ENCODE peak calls at places on chromosomes 3 and 15, in seven cellular contexts. I is foreskin fibroblast, X is stomach, J is AG09309, N is right lobe of liver, Q is nephron progenitor cell, H is AG04450. M is an unnamed sample.

GRCh38 chr3:173938159-173938558 is 540.6 kb downstream of the NLGN1 start:
- DNase-seq in X (no peak), J (peak), I (peak), N (no peak), H (no peak), Q (no peak), M (no peak)

GRCh38 chr15:57596978-57597377 is 5.3 kb downstream of the MYZAP start:
- DNase-seq in H (no peak), Q (no peak), J (no peak), X (no peak), N (no peak), I (no peak), M (no peak)

GRCh38 chr3:194103475-194103874 is 32.5 kb upstream of the HES1 start:
- DNase-seq in H (no peak), Q (no peak), N (no peak), X (no peak), J (no peak), I (no peak), M (no peak)

GRCh38 chr3:77816470-77816869 is 776.6 kb downstream of the ROBO2 start:
- DNase-seq in J (peak), Q (no peak), X (no peak), I (no peak), N (no peak), H (no peak), M (no peak)

GRCh38 chr15:98754283-98755022 is 106.1 kb downstream of the IGF1R start:
- DNase-seq in I (no peak), N (no peak), J (no peak), H (no peak), Q (no peak), X (no peak), M (no peak)

GRCh38 chr3:172315401-172316091 is 132.7 kb downstream of the GHSR start:
- DNase-seq in N (no peak), I (peak), H (peak), X (no peak), J (no peak), Q (no peak), M (no peak)

GRCh38 chr3:38454884-38455638 is 1.4 kb downstream of the ACVR2B start:
- DNase-seq in J (no peak), H (no peak), Q (peak), N (peak), I (peak), X (peak), M (peak)

GRCh38 chr15:38049876-38050275 is 115.4 kb downstream of the TMCO5A start:
- DNase-seq in N (no peak), I (no peak), J (no peak), X (no peak), Q (no peak), H (no peak), M (no peak)

GRCh38 chr15:93040288-93041158 is 48.5 kb downstream of the RGMA start:
- DNase-seq in I (no peak), J (no peak), H (no peak), N (no peak), Q (no peak), X (no peak), M (peak)

GRCh38 chr3:131794766-131795381 is 239.9 kb downstream of the CPNE4 start:
- DNase-seq in J (peak), H (peak), I (peak), X (no peak), Q (peak), N (no peak), M (no peak)

GRCh38 chr3:128556949-128557348 is 63.9 kb upstream of the GATA2 start:
- DNase-seq in X (no peak), J (no peak), I (no peak), N (no peak), H (no peak), Q (no peak), M (no peak)

GRCh38 chr15:78046796-78047341 is 30.6 kb downstream of the TBC1D2B start:
- DNase-seq in X (peak), Q (no peak), J (no peak), H (no peak), N (peak), I (no peak), M (no peak)

GRCh38 chr15:99085413-99086326 is 19.2 kb upstream of the SYNM start:
- DNase-seq in J (peak), Q (no peak), I (peak), N (no peak), X (no peak), H (peak), M (no peak)

GRCh38 chr3:42557849-42558248 is 23.9 kb downstream of the SEC22C start:
- DNase-seq in I (no peak), Q (no peak), J (no peak), X (no peak), N (no peak), H (no peak), M (no peak)

GRCh38 chr3:190322604-190323240 is 476 bp upstream of the CLDN1 start:
- DNase-seq in J (no peak), I (no peak), X (no peak), N (peak), H (no peak), Q (no peak), M (no peak)

GRCh38 chr15:91555307-91555706 is 298.2 kb upstream of the SLCO3A1 start:
- DNase-seq in N (no peak), Q (no peak), X (no peak), I (no peak), H (no peak), J (no peak), M (no peak)

GRCh38 chr3:29746163-29746562 is 465.3 kb downstream of the RBMS3 start:
- DNase-seq in J (no peak), N (no peak), X (no peak), H (no peak), I (no peak), Q (no peak), M (no peak)

GRCh38 chr3:64554086-64554920 is 133.5 kb downstream of the ADAMTS9 start:
- DNase-seq in N (no peak), H (no peak), I (no peak), J (no peak), Q (no peak), X (no peak), M (no peak)

GRCh38 chr3:9701006-9701405 is 2.6 kb upstream of the CPNE9 start:
- DNase-seq in I (no peak), H (no peak), N (no peak), X (no peak), J (no peak), Q (no peak), M (no peak)

GRCh38 chr3:49236226-49236625 is 40.8 kb downstream of the C3orf62 start:
- DNase-seq in J (no peak), X (no peak), N (no peak), I (no peak), H (no peak), Q (no peak), M (no peak)

GRCh38 chr15:22958487-22959280 is 21.5 kb downstream of the CYFIP1 start:
- DNase-seq in J (no peak), N (peak), H (no peak), Q (no peak), I (no peak), X (no peak), M (no peak)

GRCh38 chr3:126657901-126658300 is 3.0 kb upstream of the TXNRD3 start:
- DNase-seq in H (no peak), J (no peak), Q (no peak), X (no peak), N (no peak), I (no peak), M (no peak)

GRCh38 chr15:60962087-60962486 is 267.0 kb downstream of the RORA start:
- DNase-seq in Q (no peak), J (no peak), I (no peak), N (no peak), H (no peak), X (no peak), M (no peak)

GRCh38 chr3:126858887-126859286 is 124.0 kb upstream of the PLXNA1 start:
- DNase-seq in N (peak), Q (no peak), H (peak), X (no peak), J (peak), I (peak), M (no peak)

GRCh38 chr3:180199396-180199795 is 162.7 kb upstream of the PEX5L start:
- DNase-seq in Q (peak), X (no peak), I (no peak), N (no peak), J (no peak), H (no peak), M (no peak)

GRCh38 chr3:143847787-143848631 is at the start of gene SLC9A9:
- DNase-seq in X (peak), N (no peak), J (peak), Q (peak), I (peak), H (peak), M (peak)

GRCh38 chr15:66269326-66270090 is 16.0 kb upstream of the MEGF11 start:
- DNase-seq in N (no peak), I (peak), J (peak), H (no peak), X (no peak), Q (peak), M (no peak)

GRCh38 chr3:196323723-196324122 is 5.7 kb upstream of the DYNLT2B start:
- DNase-seq in Q (peak), H (no peak), N (no peak), X (no peak), J (no peak), I (peak), M (no peak)

GRCh38 chr3:37521403-37521802 is 340.3 kb upstream of the CTDSPL start:
- DNase-seq in J (no peak), Q (no peak), H (no peak), I (no peak), N (no peak), X (no peak), M (no peak)

GRCh38 chr15:62835351-62835750 is 207.2 kb upstream of the TPM1 start:
- DNase-seq in Q (no peak), X (no peak), N (peak), J (no peak), H (no peak), I (no peak), M (no peak)

GRCh38 chr15:89575656-89576416 is 567 bp downstream of the TICRR start:
- DNase-seq in J (no peak), Q (peak), H (no peak), N (no peak), I (peak), X (no peak), M (no peak)

GRCh38 chr3:111917300-111917699 is 58.2 kb downstream of the PHLDB2 start:
- DNase-seq in H (no peak), X (no peak), J (no peak), N (no peak), I (no peak), Q (no peak), M (no peak)

GRCh38 chr15:65650312-65651041 is 28.7 kb downstream of the SLC24A1 start:
- DNase-seq in Q (no peak), I (no peak), X (no peak), H (no peak), J (no peak), N (no peak), M (no peak)

GRCh38 chr3:184186184-184186901 is at the start of gene ABCF3:
- DNase-seq in N (no peak), H (no peak), I (no peak), Q (no peak), X (no peak), J (no peak), M (no peak)

GRCh38 chr15:60994842-60995495 is 234.1 kb downstream of the RORA start:
- DNase-seq in X (no peak), Q (no peak), J (no peak), N (no peak), I (no peak), H (no peak), M (peak)

GRCh38 chr3:141878326-141878725 is 1.9 kb downstream of the ATP1B3 start:
- DNase-seq in I (no peak), Q (no peak), X (no peak), J (no peak), H (no peak), N (no peak), M (no peak)

GRCh38 chr3:44476181-44476599 is 1.3 kb downstream of the ZNF445 start:
- DNase-seq in I (peak), H (no peak), Q (no peak), N (no peak), X (no peak), J (no peak), M (no peak)

DNA sequence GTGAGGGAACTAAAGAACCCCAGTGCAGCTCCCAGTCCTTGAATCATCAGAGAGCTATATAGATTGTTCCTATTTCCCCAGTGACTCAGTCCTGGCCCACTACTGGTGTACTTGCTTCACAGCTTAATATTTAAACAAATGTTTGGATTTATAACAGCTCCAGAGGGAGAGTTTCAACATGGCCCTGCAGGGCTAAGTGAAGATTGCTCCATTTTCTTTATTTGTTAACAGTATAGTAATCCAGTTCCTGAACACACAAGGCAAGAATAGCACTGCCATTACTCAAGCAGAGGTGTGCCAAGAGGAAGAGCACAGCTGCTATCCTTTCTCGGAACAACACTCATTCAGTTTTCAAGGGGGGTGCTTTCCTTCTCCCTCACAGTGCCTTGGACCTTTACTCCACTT is 6.5 kb downstream of the SQOR start:
- DNase-seq in H (peak), Q (no peak), N (peak), J (peak), X (peak), I (peak), M (no peak)
- TF ChIP-seq CTCF in H (peak), Q (no peak), N (no peak), J (no peak), X (no peak), I (no peak), M (no peak)

GRCh38 chr3:198067416-198067815 is 107.4 kb downstream of the LMLN start:
- DNase-seq in N (no peak), I (no peak), X (no peak), H (no peak), Q (no peak), J (no peak), M (no peak)

GRCh38 chr3:198070871-198071270 is 110.9 kb downstream of the LMLN start:
- DNase-seq in N (no peak), X (no peak), Q (no peak), J (no peak), H (no peak), I (no peak), M (no peak)

GRCh38 chr3:198076722-198077308 is 116.8 kb downstream of the LMLN start:
- DNase-seq in N (no peak), J (no peak), Q (no peak), I (no peak), X (no peak), H (no peak), M (no peak)

GRCh38 chr3:198065897-198066296 is 105.9 kb downstream of the LMLN start:
- DNase-seq in Q (no peak), J (no peak), X (no peak), H (no peak), N (no peak), I (no peak), M (no peak)

GRCh38 chr3:198071602-198072285 is 111.7 kb downstream of the LMLN start:
- DNase-seq in H (peak), X (no peak), N (no peak), I (peak), Q (no peak), J (peak), M (no peak)
- TF ChIP-seq CTCF in H (peak), X (no peak), N (no peak), I (no peak), Q (peak), J (peak), M (no peak)

GRCh38 chr3:62835594-62836236 is 39.5 kb downstream of the CADPS start:
- DNase-seq in Q (no peak), X (no peak), H (no peak), N (no peak), I (no peak), J (no peak), M (no peak)

GRCh38 chr3:62827550-62827949 is 47.7 kb downstream of the CADPS start:
- DNase-seq in N (no peak), X (no peak), H (no peak), Q (no peak), I (no peak), J (no peak), M (no peak)

GRCh38 chr3:62837145-62837787 is 38.0 kb downstream of the CADPS start:
- DNase-seq in N (no peak), J (no peak), I (no peak), Q (no peak), H (no peak), X (no peak), M (no peak)

GRCh38 chr3:62832569-62832968 is 42.6 kb downstream of the CADPS start:
- DNase-seq in I (no peak), J (no peak), Q (no peak), H (no peak), X (no peak), N (no peak), M (no peak)

GRCh38 chr3:62833538-62833937 is 41.7 kb downstream of the CADPS start:
- DNase-seq in X (no peak), N (no peak), I (no peak), J (no peak), H (no peak), Q (no peak), M (no peak)
- TF ChIP-seq CTCF in X (no peak), N (peak), I (peak), J (peak), H (peak), Q (peak), M (no peak)

GRCh38 chr3:13526626-13526949 is 22.3 kb upstream of the FBLN2 start:
- DNase-seq in X (no peak), I (no peak), N (no peak), Q (no peak), J (no peak), H (no peak), M (no peak)
- TF ChIP-seq CTCF in X (no peak), I (no peak), N (no peak), Q (no peak), J (no peak), H (no peak), M (no peak)

M was measured in mucosa of descending colon.